ENCODE peak calls at places on chromosomes 16 and 17, in nine cellular contexts. Q is activated T-cell treated with anti-CD3 and anti-CD28 coated beads for 1 hour, N is T-helper 17 cell, B is substantia nigra, V is NAMALWA, G is HEK293T, L is caudate nucleus, T is posterior vena cava, R is A172. Y is an unnamed sample.

GRCh38 chr17:76687278-76688164 is 23.2 kb downstream of the MXRA7 start:
- DNase-seq in V (no peak), R (no peak), N (no peak), G (no peak), T (peak; percentile 94), B (no peak), L (no peak), Q (no peak), Y (no peak)

GRCh38 chr16:56260378-56260987 is 69.2 kb downstream of the GNAO1 start:
- DNase-seq in R (no peak), L (no peak), Q (no peak), G (no peak), V (no peak), T (no peak), B (no peak), N (no peak), Y (no peak)

GRCh38 chr17:74754832-74755231 is 6.4 kb downstream of the NHERF1 start:
- DNase-seq in G (no peak), B (no peak), T (no peak), L (no peak), N (no peak), Q (no peak), V (no peak), R (no peak), Y (no peak)

GRCh38 chr17:68704897-68705296 is 103.7 kb upstream of the FAM20A start:
- DNase-seq in B (no peak), Q (no peak), T (no peak), R (peak; percentile 18), N (no peak), G (no peak), L (no peak), V (no peak), Y (no peak)

GRCh38 chr17:73396429-73397277 is 84.9 kb upstream of the CDC42EP4 start:
- DNase-seq in L (no peak), B (no peak), V (no peak), Q (no peak), G (no peak), T (peak; percentile 54), N (no peak), R (no peak), Y (no peak)

GRCh38 chr17:4514206-4514605 is 15.5 kb downstream of the SPNS2 start:
- DNase-seq in V (no peak), G (no peak), R (no peak), T (no peak), B (no peak), N (no peak), Q (no peak), L (no peak), Y (no peak)

GRCh38 chr16:4501071-4501478 is 24.9 kb downstream of the HMOX2 start:
- DNase-seq in B (no peak), V (no peak), T (no peak), R (peak; percentile 59), Q (no peak), L (peak; percentile 23), G (no peak), N (no peak), Y (no peak)

GRCh38 chr16:85521737-85522042 is 91.4 kb upstream of the GSE1 start:
- DNase-seq in R (no peak), B (no peak), T (no peak), N (no peak), V (no peak), L (no peak), Q (no peak), G (no peak), Y (no peak)

GRCh38 chr17:47315451-47316266 is 8.1 kb upstream of the EFCAB13 start:
- DNase-seq in B (no peak), R (peak; percentile 72), Q (no peak), L (peak; percentile 1), V (peak; percentile 83), T (no peak), N (no peak), G (peak; percentile 70), Y (peak; percentile 37)

GRCh38 chr17:15744885-15745284 is 12.8 kb downstream of the TBC1D26 start:
- DNase-seq in T (no peak), Q (no peak), R (peak; percentile 8), B (no peak), L (no peak), V (no peak), N (no peak), G (no peak), Y (no peak)